ENCODE peak calls at places on chromosome 5, in four cellular contexts. One of them, this sample, is unnamed.

GRCh38 chr5:146076028-146076427 is 29.3 kb downstream of the PLAC8L1 start:
- DNase-seq in EH: no peak
- DNase-seq in brain microvascular endothelial cell: no peak
- DNase-seq in glutamatergic neuron: no peak
- DNase-seq in this sample: no peak

GRCh38 chr5:101897914-101898313 is 398.2 kb downstream of the SLCO4C1 start:
- DNase-seq in EH: peak
- DNase-seq in brain microvascular endothelial cell: no peak
- DNase-seq in glutamatergic neuron: peak
- DNase-seq in this sample: peak

GRCh38 chr5:41508696-41509398 is 1.6 kb downstream of the PLCXD3 start:
- DNase-seq in EH: no peak
- DNase-seq in brain microvascular endothelial cell: no peak
- DNase-seq in glutamatergic neuron: no peak
- DNase-seq in this sample: peak

GRCh38 chr5:141521244-141521781 is 32.4 kb downstream of the PCDHGC5 start:
- DNase-seq in EH: peak
- DNase-seq in brain microvascular endothelial cell: peak
- DNase-seq in glutamatergic neuron: no peak
- DNase-seq in this sample: no peak

GRCh38 chr5:95718203-95718602 is 12.9 kb upstream of the RHOBTB3 start:
- DNase-seq in EH: no peak
- DNase-seq in brain microvascular endothelial cell: no peak
- DNase-seq in glutamatergic neuron: no peak
- DNase-seq in this sample: no peak

GRCh38 chr5:87411586-87412416 is 929 bp downstream of the CCNH start:
- DNase-seq in EH: peak
- DNase-seq in brain microvascular endothelial cell: no peak
- DNase-seq in glutamatergic neuron: no peak
- DNase-seq in this sample: no peak

GRCh38 chr5:38149815-38150195 is 108.6 kb upstream of the EGFLAM start:
- DNase-seq in EH: no peak
- DNase-seq in brain microvascular endothelial cell: no peak
- DNase-seq in glutamatergic neuron: no peak
- DNase-seq in this sample: no peak

GRCh38 chr5:168219515-168220410 is 71.7 kb upstream of the WWC1 start:
- DNase-seq in EH: peak
- DNase-seq in brain microvascular endothelial cell: peak
- DNase-seq in glutamatergic neuron: no peak
- DNase-seq in this sample: peak

GRCh38 chr5:133324058-133324457 is 272.2 kb downstream of the HSPA4 start:
- DNase-seq in EH: no peak
- DNase-seq in brain microvascular endothelial cell: no peak
- DNase-seq in glutamatergic neuron: no peak
- DNase-seq in this sample: no peak

GRCh38 chr5:55027589-55027988 is 3.5 kb downstream of the GZMK start:
- DNase-seq in EH: no peak
- DNase-seq in brain microvascular endothelial cell: no peak
- DNase-seq in glutamatergic neuron: no peak
- DNase-seq in this sample: no peak

GRCh38 chr5:73459366-73459765 is 10.8 kb upstream of the FOXD1 start:
- DNase-seq in EH: peak
- DNase-seq in brain microvascular endothelial cell: no peak
- DNase-seq in glutamatergic neuron: no peak
- DNase-seq in this sample: no peak

GRCh38 chr5:1055896-1056610 is 47.5 kb downstream of the NKD2 start:
- DNase-seq in EH: no peak
- DNase-seq in brain microvascular endothelial cell: no peak
- DNase-seq in glutamatergic neuron: peak
- DNase-seq in this sample: no peak

GRCh38 chr5:151708126-151708525 is 21.4 kb upstream of the SPARC start:
- DNase-seq in EH: peak
- DNase-seq in brain microvascular endothelial cell: no peak
- DNase-seq in glutamatergic neuron: no peak
- DNase-seq in this sample: no peak

GRCh38 chr5:176396330-176396729 is 7.8 kb downstream of the HIGD2A start:
- DNase-seq in EH: no peak
- DNase-seq in brain microvascular endothelial cell: no peak
- DNase-seq in glutamatergic neuron: no peak
- DNase-seq in this sample: peak

GRCh38 chr5:111532873-111533272 is 20.5 kb upstream of the STARD4 start:
- DNase-seq in EH: peak
- DNase-seq in brain microvascular endothelial cell: no peak
- DNase-seq in glutamatergic neuron: no peak
- DNase-seq in this sample: no peak

GRCh38 chr5:40124367-40124766 is 555.3 kb upstream of the PTGER4 start:
- DNase-seq in EH: no peak
- DNase-seq in brain microvascular endothelial cell: no peak
- DNase-seq in glutamatergic neuron: no peak
- DNase-seq in this sample: no peak

GRCh38 chr5:15383469-15383868 is 116.5 kb upstream of the FBXL7 start:
- DNase-seq in EH: peak
- DNase-seq in brain microvascular endothelial cell: peak
- DNase-seq in glutamatergic neuron: no peak
- DNase-seq in this sample: peak

GRCh38 chr5:133889271-133889905 is 79.0 kb downstream of the C5orf15 start:
- DNase-seq in EH: no peak
- DNase-seq in brain microvascular endothelial cell: no peak
- DNase-seq in glutamatergic neuron: no peak
- DNase-seq in this sample: no peak

GRCh38 chr5:2293906-2294305 is 411.2 kb upstream of the IRX4 start:
- DNase-seq in EH: no peak
- DNase-seq in brain microvascular endothelial cell: no peak
- DNase-seq in glutamatergic neuron: no peak
- DNase-seq in this sample: no peak

This sample was measured in WERI-Rb-1.